ENCODE peak calls at places on chromosomes 6 and 20, in seven cellular contexts. M is sigmoid colon, O is stomach, F is SK-N-SH, L is transverse colon, R is GM12878, V is upper lobe of left lung. K is an unnamed sample. For H3K4me1, the result is how much of the 10 kb centered on the place peaks cover.

GRCh38 chr20:35215066-35215956 is 11.2 kb upstream of the MMP24 start:
- DNase-seq in M (no peak), O (no peak), F (no peak), L (no peak), R (no peak), V (no peak), K (no peak)

GRCh38 chr20:4637081-4637797 is 84.5 kb upstream of the PRND start:
- DNase-seq in M (no peak), O (no peak), F (no peak), L (no peak), R (no peak), V (no peak), K (no peak)

GRCh38 chr6:156379946-156380707 is 397.1 kb upstream of the ARID1B start:
- DNase-seq in M (no peak), O (no peak), F (peak), L (no peak), R (no peak), V (no peak), K (no peak)

GRCh38 chr6:53492860-53493634 is 51.9 kb downstream of the GCLC start:
- DNase-seq in M (no peak), O (no peak), F (peak), L (no peak), R (no peak), V (no peak), K (no peak)

GRCh38 chr6:45709834-45710233 is 305.8 kb downstream of the CLIC5 start:
- DNase-seq in M (no peak), O (no peak), F (no peak), L (no peak), R (peak), V (no peak), K (no peak)

GRCh38 chr6:11066505-11067347 is 22.6 kb upstream of the ELOVL2 start:
- DNase-seq in M (no peak), O (no peak), F (no peak), L (no peak), R (no peak), V (no peak), K (no peak)

GRCh38 chr6:14655201-14655988 is 537.8 kb downstream of the CD83 start:
- DNase-seq in M (no peak), O (no peak), F (no peak), L (no peak), R (no peak), V (no peak), K (no peak)

GRCh38 chr20:57124800-57125399 is 141.5 kb downstream of the BMP7 start:
- DNase-seq in M (no peak), O (no peak), F (no peak), L (no peak), R (peak), V (no peak), K (no peak)

GRCh38 chr6:157023958-157024357 is 246.8 kb downstream of the ARID1B start:
- DNase-seq in M (no peak), O (no peak), F (no peak), L (no peak), R (no peak), V (no peak), K (no peak)

GRCh38 chr6:117595099-117595923 is 7.0 kb downstream of the GOPC start:
- DNase-seq in M (no peak), O (no peak), F (no peak), L (no peak), R (no peak), V (no peak), K (no peak)

GRCh38 chr6:73566954-73567591 is 46.2 kb upstream of the EEF1A1 start:
- DNase-seq in M (peak), O (peak), F (no peak), L (peak), R (no peak), V (no peak), K (peak)

GRCh38 chr6:170034294-170034693 is 256.6 kb downstream of the DLL1 start:
- DNase-seq in M (peak), O (peak), F (no peak), L (peak), R (no peak), V (peak), K (peak)

GRCh38 chr6:121549741-121550140 is 114.3 kb downstream of the GJA1 start:
- DNase-seq in M (no peak), O (no peak), F (no peak), L (no peak), R (no peak), V (no peak), K (no peak)

GRCh38 chr20:24650091-24650490 is 180.7 kb downstream of the SYNDIG1 start:
- DNase-seq in M (peak), O (no peak), F (no peak), L (no peak), R (no peak), V (no peak), K (no peak)

GRCh38 chr6:152458648-152459047 is 178.5 kb downstream of the SYNE1 start:
- DNase-seq in M (no peak), O (no peak), F (no peak), L (no peak), R (no peak), V (no peak), K (no peak)

GRCh38 chr6:3959385-3959784 is 110.2 kb downstream of the FAM50B start:
- DNase-seq in M (no peak), O (no peak), F (no peak), L (no peak), R (no peak), V (peak), K (no peak)

GRCh38 chr6:3956054-3956453 is 106.9 kb downstream of the FAM50B start:
- DNase-seq in M (no peak), O (no peak), F (no peak), L (no peak), R (no peak), V (no peak), K (no peak)

GRCh38 chr6:3957321-3957720 is 108.1 kb downstream of the FAM50B start:
- DNase-seq in M (no peak), O (no peak), F (no peak), L (no peak), R (no peak), V (no peak), K (no peak)

GRCh38 chr6:3960754-3961361 is 111.7 kb downstream of the FAM50B start:
- DNase-seq in M (no peak), O (no peak), F (no peak), L (no peak), R (no peak), V (no peak), K (no peak)

DNA sequence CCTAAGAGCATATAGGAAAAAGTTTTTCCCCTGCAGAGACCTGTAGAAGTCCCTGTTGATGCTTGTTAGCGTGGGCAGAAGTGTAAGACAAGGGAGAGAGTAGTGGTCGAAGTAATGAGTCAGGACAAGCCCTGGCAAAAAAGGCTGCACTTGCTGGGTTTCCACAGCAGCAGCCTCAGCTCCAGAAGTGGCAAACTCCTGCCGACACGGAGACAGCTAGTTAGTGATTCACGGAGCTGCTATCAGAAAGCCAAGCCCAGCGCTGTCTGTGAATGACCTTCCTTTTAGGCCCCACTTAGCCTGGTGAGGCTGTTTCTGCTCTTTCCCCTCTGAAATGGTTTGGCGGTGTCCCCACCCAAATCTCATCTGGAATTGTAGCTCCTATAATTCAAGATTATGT is 109.1 kb downstream of the FAM50B start:
- DNase-seq in M (no peak), O (no peak), F (no peak), L (no peak), R (no peak), V (no peak), K (no peak)
- TF ChIP-seq POLR2AphosphoS5 in M (no peak), O (no peak), F (no peak), L (no peak), R (no peak), V (no peak), K (no peak)

DNA sequence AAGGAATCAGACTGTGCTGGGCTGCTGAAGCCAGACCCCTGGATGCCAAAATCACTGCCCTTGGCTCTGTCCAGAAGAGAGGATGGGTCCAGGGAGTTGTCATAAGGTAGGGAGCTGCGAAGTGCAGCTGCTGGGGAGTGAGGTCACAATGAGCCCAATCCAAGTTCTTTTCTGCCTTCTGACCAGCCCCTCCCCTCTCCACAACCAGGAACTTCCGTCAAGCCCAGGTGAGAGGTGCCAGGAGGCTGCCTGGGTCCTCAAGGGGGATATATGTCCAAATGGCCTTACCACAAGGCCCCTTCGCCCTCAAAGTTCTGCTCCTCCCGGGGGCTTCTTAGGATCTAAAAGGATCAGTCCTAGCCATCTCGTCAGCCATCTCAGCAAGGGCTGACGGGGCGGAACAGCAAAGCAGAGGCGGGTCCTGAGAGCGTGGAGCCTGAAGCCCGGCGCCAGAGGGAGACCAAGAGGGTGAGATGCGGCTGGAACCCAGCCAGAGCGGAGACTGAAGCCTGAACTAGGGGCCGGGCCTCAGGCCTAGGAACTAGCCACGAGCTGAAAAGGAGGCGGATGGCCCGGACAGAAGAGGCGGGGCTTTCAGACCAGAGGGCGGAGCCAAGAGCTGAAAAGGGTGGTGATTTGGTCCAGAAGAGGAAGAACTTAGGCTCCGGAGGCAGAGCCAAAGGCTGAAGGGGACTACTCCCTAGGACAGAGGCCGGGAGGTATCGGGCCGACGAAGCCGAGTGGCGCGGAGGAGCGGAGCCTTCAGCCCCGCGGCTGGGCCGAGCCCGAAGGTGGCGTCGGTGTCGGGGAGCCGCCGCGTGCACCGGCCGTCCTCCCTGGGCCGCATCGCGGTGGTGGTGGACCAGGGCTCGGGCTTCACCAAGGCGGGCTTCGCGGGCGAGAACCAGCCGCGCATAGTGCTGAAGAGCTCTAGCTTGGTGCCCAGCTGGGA is at the start of gene ACTL10:
- DNase-seq in M (peak), O (peak), F (peak), L (peak), R (peak), V (peak), K (peak)
- TF ChIP-seq EP300 in M (no peak), O (no peak), F (no peak), L (no peak), R (no peak), V (no peak), K (no peak)

GRCh38 chr20:59667981-59668515 is 63.7 kb downstream of the PHACTR3 start:
- DNase-seq in M (no peak), O (no peak), F (no peak), L (no peak), R (no peak), V (no peak), K (no peak)

GRCh38 chr20:59667131-59667530 is 62.8 kb downstream of the PHACTR3 start:
- DNase-seq in M (no peak), O (no peak), F (no peak), L (no peak), R (no peak), V (no peak), K (no peak)

GRCh38 chr20:59668926-59669325 is 64.6 kb downstream of the PHACTR3 start:
- DNase-seq in M (no peak), O (no peak), F (no peak), L (no peak), R (no peak), V (no peak), K (no peak)

GRCh38 chr20:59670786-59671492 is 66.6 kb downstream of the PHACTR3 start:
- DNase-seq in M (no peak), O (no peak), F (no peak), L (no peak), R (no peak), V (no peak), K (no peak)

DNA sequence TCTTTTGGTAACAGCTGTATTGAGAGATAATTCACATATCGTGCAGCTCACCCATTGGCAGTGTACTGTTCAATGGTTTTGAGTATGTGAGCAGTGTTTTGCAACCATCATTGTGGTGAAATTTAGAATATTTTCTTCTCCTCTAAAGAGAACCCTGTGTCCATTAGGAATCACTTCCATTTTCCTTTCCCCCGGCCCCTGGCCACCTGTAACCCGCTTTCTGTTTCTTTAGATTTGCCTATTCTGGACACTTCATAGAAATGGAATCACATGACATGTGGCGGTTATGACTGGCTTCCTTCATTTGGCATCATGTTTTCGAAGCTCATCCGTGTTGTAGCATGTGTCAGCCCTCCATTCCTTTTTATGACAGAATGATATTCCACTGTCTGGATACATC is 65.1 kb downstream of the PHACTR3 start:
- DNase-seq in M (no peak), O (no peak), F (no peak), L (no peak), R (no peak), V (no peak), K (no peak)
- H3K4me1 ChIP-seq in M (under half), O (under half), F (under half), L (under half), R (under half), V (under half), K (under half)

DNA sequence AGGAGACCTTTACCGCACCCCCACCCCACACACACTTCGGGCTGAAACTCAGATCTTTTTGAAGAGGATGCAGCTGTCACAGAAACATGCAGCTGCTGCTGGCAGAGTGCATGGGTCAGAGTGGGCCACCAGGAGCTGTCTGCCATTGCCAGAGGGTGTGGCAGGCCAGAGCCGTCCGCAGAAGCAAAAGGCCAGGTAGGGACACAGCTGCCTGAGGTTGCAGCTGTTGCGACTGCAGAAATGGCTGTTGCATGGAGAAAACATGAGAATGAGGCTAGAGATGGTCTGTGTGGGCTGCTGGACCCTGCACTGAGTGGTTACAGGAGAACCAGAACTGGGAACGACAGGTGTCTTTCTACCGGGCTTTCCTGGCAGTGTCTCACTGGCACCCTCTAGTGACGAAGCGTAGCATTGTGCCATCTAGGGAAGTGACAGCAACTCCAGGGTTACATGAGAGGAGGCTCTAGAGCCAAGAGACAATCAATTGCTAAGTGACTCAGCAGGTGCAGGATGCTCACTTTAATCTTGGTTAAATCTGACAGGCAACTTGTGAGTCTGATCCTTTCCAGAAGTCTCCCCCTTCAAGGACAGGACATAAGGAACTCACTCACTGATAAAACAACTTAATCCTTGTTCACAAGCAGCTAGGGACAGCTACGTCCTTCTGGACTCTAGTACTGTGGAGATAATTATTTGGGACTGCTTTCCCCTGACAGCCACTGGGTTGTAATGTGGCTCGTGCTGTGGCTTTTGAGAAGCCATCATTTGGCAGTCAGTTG is 29.1 kb upstream of the SERPINB9 start:
- DNase-seq in M (peak), O (peak), F (peak), L (peak), R (peak), V (no peak), K (peak)
- TF ChIP-seq POLR2AphosphoS5 in M (no peak), O (no peak), F (peak), L (no peak), R (no peak), V (peak), K (no peak)

GRCh38 chr20:51732454-51732791 is 35.8 kb downstream of the ATP9A start:
- DNase-seq in M (no peak), O (no peak), F (no peak), L (no peak), R (no peak), V (no peak), K (no peak)
- TF ChIP-seq EP300 in M (no peak), O (no peak), F (no peak), L (peak), R (no peak), V (no peak), K (no peak)